ENCODE peak calls at places on chromosomes 12 and 14, in four cellular contexts. H, T, X and W are unnamed samples.

GRCh38 chr12:63403256-63403655 is 252.3 kb upstream of the AVPR1A start:
- DNase-seq in H (no peak), T (no peak), X (no peak), W (no peak)

GRCh38 chr12:132572106-132572505 is 38.3 kb downstream of the LRCOL1 start:
- DNase-seq in T (no peak), X (no peak), H (no peak), W (no peak)

GRCh38 chr12:47302111-47302597 is 222.4 kb upstream of the AMIGO2 start:
- DNase-seq in H (peak; percentile 6), T (no peak), X (no peak), W (no peak)

GRCh38 chr14:83975435-83976222 is 1554.3 kb upstream of the FLRT2 start:
- DNase-seq in T (peak; percentile 67), H (peak; percentile 55), X (no peak), W (no peak)

GRCh38 chr12:58387199-58387598 is 445.8 kb downstream of the ATP23 start:
- DNase-seq in H (no peak), T (peak; percentile 72), X (no peak), W (no peak)

GRCh38 chr12:104303538-104304151 is at the start of gene EID3:
- DNase-seq in H (peak; percentile 73), T (peak; percentile 73), X (peak; percentile 91), W (peak; percentile 88)

GRCh38 chr12:21434704-21435103 is 2.8 kb upstream of the PYROXD1 start:
- DNase-seq in T (no peak), H (no peak), X (no peak), W (no peak)

GRCh38 chr14:32635103-32635719 is 303.5 kb upstream of the NPAS3 start:
- DNase-seq in T (peak; percentile 57), X (no peak), H (no peak), W (no peak)

GRCh38 chr12:76183459-76184186 is 99.1 kb upstream of the NAP1L1 start:
- DNase-seq in T (peak; percentile 99), X (no peak), H (no peak), W (no peak)

GRCh38 chr12:112988224-112988623 is 9.9 kb downstream of the OAS2 start:
- DNase-seq in X (no peak), H (no peak), T (no peak), W (no peak)

GRCh38 chr12:47549258-47549657 is 156.6 kb downstream of the RPAP3 start:
- DNase-seq in H (no peak), T (no peak), X (no peak), W (no peak)

GRCh38 chr14:26835949-26836570 is 238.2 kb upstream of the NOVA1 start:
- DNase-seq in X (no peak), T (no peak), H (no peak), W (no peak)

GRCh38 chr14:100297320-100298300 is 8.6 kb downstream of the SLC25A29 start:
- DNase-seq in H (no peak), T (peak; percentile 88), X (no peak), W (peak; percentile 42)

GRCh38 chr14:81565441-81566290 is 32.0 kb upstream of the SEL1L start:
- DNase-seq in X (no peak), T (no peak), H (peak; percentile 50), W (no peak)
- TF ChIP-seq CTCF in X (no peak), T (peak; percentile 39), H (peak; percentile 39), W (no peak)

DNA sequence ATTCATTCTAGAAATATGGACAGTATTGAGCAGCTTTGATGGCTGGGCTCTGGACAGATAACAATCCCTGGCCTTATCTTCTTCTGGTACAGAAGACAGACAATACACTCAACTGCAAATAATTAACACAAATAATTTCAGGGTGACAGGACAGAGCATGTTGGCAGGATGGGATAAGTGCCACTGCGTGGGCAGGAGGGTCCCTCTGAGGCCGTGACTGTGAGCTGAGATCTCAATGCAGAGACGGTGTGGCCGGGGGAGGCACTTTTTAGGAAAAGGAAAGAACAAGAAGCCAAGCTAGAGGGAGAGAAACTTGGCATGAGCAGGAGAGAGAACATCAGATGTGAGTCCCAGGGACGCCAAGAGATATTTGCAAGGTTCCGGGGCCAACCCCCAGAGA is 8.1 kb downstream of the SYNE3 start:
- DNase-seq in X (no peak), H (no peak), T (no peak), W (no peak)
- TF ChIP-seq CTCF in X (no peak), H (no peak), T (no peak), W (no peak)

GRCh38 chr12:94329366-94329765 is 130.3 kb downstream of the CEP83 start:
- DNase-seq in H (no peak), T (no peak), X (no peak), W (no peak)
- TF ChIP-seq CTCF in H (peak; percentile 9), T (no peak), X (no peak), W (no peak)

GRCh38 chr12:124832856-124833255 is 30.8 kb downstream of the SCARB1 start:
- DNase-seq in H (no peak), T (no peak), X (no peak), W (no peak)
- TF ChIP-seq CTCF in H (no peak), T (no peak), X (no peak), W (no peak)

GRCh38 chr12:27123642-27124041 is 41.3 kb upstream of the C12orf71 start:
- DNase-seq in T (no peak), H (peak; percentile 38), X (no peak), W (no peak)
- TF ChIP-seq CTCF in T (no peak), H (no peak), X (no peak), W (no peak)

GRCh38 chr14:24308342-24309124 is 756 bp upstream of the CIDEB start:
- DNase-seq in H (no peak), X (no peak), T (no peak), W (no peak)
- TF ChIP-seq CTCF in H (no peak), X (peak; percentile 30), T (no peak), W (no peak)

GRCh38 chr14:85867450-85867849 is 337.5 kb downstream of the FLRT2 start:
- DNase-seq in X (no peak), T (no peak), H (no peak), W (no peak)
- TF ChIP-seq CTCF in X (no peak), T (peak; percentile 0), H (no peak), W (no peak)